ENCODE peak calls at places on chromosome 3, in six cellular contexts. One of them, this sample, is unnamed.

GRCh38 chr3:60953406-60953805 is 297.8 kb downstream of the FHIT start:
- DNase-seq in right cardiac atrium: no peak
- DNase-seq in A673: peak
- DNase-seq in cardiac muscle cell: no peak
- DNase-seq in IMR-90: no peak
- DNase-seq in left cardiac atrium: no peak
- DNase-seq in this sample: no peak

GRCh38 chr3:16290007-16290826 is 25.2 kb downstream of the OXNAD1 start:
- DNase-seq in A673: peak
- DNase-seq in right cardiac atrium: no peak
- DNase-seq in left cardiac atrium: peak
- DNase-seq in cardiac muscle cell: peak
- DNase-seq in IMR-90: peak
- DNase-seq in this sample: peak

GRCh38 chr3:187039723-187040414 is 99.4 kb downstream of the RPL39L start:
- DNase-seq in right cardiac atrium: no peak
- DNase-seq in cardiac muscle cell: no peak
- DNase-seq in IMR-90: no peak
- DNase-seq in left cardiac atrium: no peak
- DNase-seq in A673: no peak
- DNase-seq in this sample: no peak

GRCh38 chr3:28081533-28081947 is 159.9 kb upstream of the CMC1 start:
- DNase-seq in IMR-90: no peak
- DNase-seq in cardiac muscle cell: no peak
- DNase-seq in left cardiac atrium: no peak
- DNase-seq in A673: no peak
- DNase-seq in right cardiac atrium: no peak
- DNase-seq in this sample: no peak

GRCh38 chr3:156792945-156793344 is 33.2 kb upstream of the LEKR1 start:
- DNase-seq in cardiac muscle cell: no peak
- DNase-seq in A673: peak
- DNase-seq in IMR-90: no peak
- DNase-seq in right cardiac atrium: peak
- DNase-seq in left cardiac atrium: no peak
- DNase-seq in this sample: peak

GRCh38 chr3:175851541-175851940 is 992.4 kb downstream of the NAALADL2 start:
- DNase-seq in left cardiac atrium: no peak
- DNase-seq in cardiac muscle cell: no peak
- DNase-seq in A673: no peak
- DNase-seq in right cardiac atrium: no peak
- DNase-seq in IMR-90: no peak
- DNase-seq in this sample: no peak

GRCh38 chr3:115448856-115449255 is 174.5 kb upstream of the GAP43 start:
- DNase-seq in IMR-90: no peak
- DNase-seq in A673: no peak
- DNase-seq in left cardiac atrium: no peak
- DNase-seq in cardiac muscle cell: no peak
- DNase-seq in right cardiac atrium: no peak
- DNase-seq in this sample: no peak

GRCh38 chr3:5105050-5105449 is 17.0 kb upstream of the ARL8B start:
- DNase-seq in IMR-90: no peak
- DNase-seq in left cardiac atrium: no peak
- DNase-seq in right cardiac atrium: no peak
- DNase-seq in A673: no peak
- DNase-seq in cardiac muscle cell: no peak
- DNase-seq in this sample: no peak

GRCh38 chr3:196207833-196208607 is 3.2 kb downstream of the ZDHHC19 start:
- DNase-seq in cardiac muscle cell: peak
- DNase-seq in A673: peak
- DNase-seq in right cardiac atrium: peak
- DNase-seq in IMR-90: no peak
- DNase-seq in left cardiac atrium: peak
- DNase-seq in this sample: peak

GRCh38 chr3:187678869-187679268 is 8.7 kb upstream of the SST start:
- DNase-seq in right cardiac atrium: no peak
- DNase-seq in IMR-90: peak
- DNase-seq in cardiac muscle cell: peak
- DNase-seq in left cardiac atrium: peak
- DNase-seq in A673: peak
- DNase-seq in this sample: peak

GRCh38 chr3:70531063-70531657 is 218.7 kb upstream of the MDFIC2 start:
- DNase-seq in right cardiac atrium: no peak
- DNase-seq in cardiac muscle cell: peak
- DNase-seq in left cardiac atrium: no peak
- DNase-seq in A673: peak
- DNase-seq in IMR-90: peak
- DNase-seq in this sample: no peak

GRCh38 chr3:191139771-191140170 is 59.3 kb upstream of the OSTN start:
- DNase-seq in IMR-90: no peak
- DNase-seq in A673: peak
- DNase-seq in right cardiac atrium: no peak
- DNase-seq in cardiac muscle cell: no peak
- DNase-seq in left cardiac atrium: no peak
- DNase-seq in this sample: no peak

GRCh38 chr3:57006949-57007419 is 53.5 kb upstream of the SPATA12 start:
- DNase-seq in A673: no peak
- DNase-seq in left cardiac atrium: no peak
- DNase-seq in IMR-90: peak
- DNase-seq in cardiac muscle cell: peak
- DNase-seq in right cardiac atrium: no peak
- DNase-seq in this sample: no peak

GRCh38 chr3:156812521-156813335 is 13.4 kb upstream of the LEKR1 start:
- DNase-seq in cardiac muscle cell: no peak
- DNase-seq in A673: no peak
- DNase-seq in left cardiac atrium: no peak
- DNase-seq in right cardiac atrium: no peak
- DNase-seq in IMR-90: peak
- DNase-seq in this sample: no peak

GRCh38 chr3:51395493-51396213 is 4.6 kb downstream of the RBM15B start:
- DNase-seq in IMR-90: peak
- DNase-seq in right cardiac atrium: no peak
- DNase-seq in cardiac muscle cell: no peak
- DNase-seq in A673: no peak
- DNase-seq in left cardiac atrium: no peak
- DNase-seq in this sample: no peak

GRCh38 chr3:50620420-50620819 is 3.5 kb downstream of the MAPKAPK3 start:
- DNase-seq in cardiac muscle cell: no peak
- DNase-seq in A673: no peak
- DNase-seq in IMR-90: no peak
- DNase-seq in left cardiac atrium: no peak
- DNase-seq in right cardiac atrium: no peak
- DNase-seq in this sample: peak

GRCh38 chr3:7876741-7877297 is 624.8 kb upstream of the LMCD1 start:
- DNase-seq in left cardiac atrium: no peak
- DNase-seq in cardiac muscle cell: no peak
- DNase-seq in A673: peak
- DNase-seq in right cardiac atrium: no peak
- DNase-seq in IMR-90: no peak
- DNase-seq in this sample: peak

GRCh38 chr3:10411598-10412332 is 90.9 kb upstream of the SEC13 start:
- DNase-seq in cardiac muscle cell: no peak
- DNase-seq in IMR-90: no peak
- DNase-seq in A673: no peak
- DNase-seq in left cardiac atrium: no peak
- DNase-seq in right cardiac atrium: no peak
- DNase-seq in this sample: no peak

GRCh38 chr3:72441284-72441994 is 406.8 kb downstream of the SHQ1 start:
- DNase-seq in IMR-90: peak
- DNase-seq in A673: no peak
- DNase-seq in left cardiac atrium: no peak
- DNase-seq in right cardiac atrium: no peak
- DNase-seq in cardiac muscle cell: no peak
- DNase-seq in this sample: no peak

GRCh38 chr3:145807990-145808389 is 353.0 kb downstream of the PLOD2 start:
- DNase-seq in left cardiac atrium: peak
- DNase-seq in right cardiac atrium: peak
- DNase-seq in cardiac muscle cell: peak
- DNase-seq in A673: peak
- DNase-seq in IMR-90: peak
- DNase-seq in this sample: no peak

GRCh38 chr3:72137865-72138861 is 353.2 kb upstream of the PROK2 start:
- DNase-seq in left cardiac atrium: no peak
- DNase-seq in IMR-90: no peak
- DNase-seq in cardiac muscle cell: no peak
- DNase-seq in right cardiac atrium: peak
- DNase-seq in A673: no peak
- DNase-seq in this sample: no peak

GRCh38 chr3:126050050-126050392 is 33.9 kb downstream of the SLC41A3 start:
- DNase-seq in left cardiac atrium: no peak
- DNase-seq in IMR-90: no peak
- DNase-seq in right cardiac atrium: no peak
- DNase-seq in cardiac muscle cell: no peak
- DNase-seq in A673: no peak
- DNase-seq in this sample: no peak

GRCh38 chr3:108401836-108402235 is 105.5 kb downstream of the HHLA2 start:
- DNase-seq in A673: no peak
- DNase-seq in right cardiac atrium: no peak
- DNase-seq in left cardiac atrium: no peak
- DNase-seq in IMR-90: no peak
- DNase-seq in cardiac muscle cell: no peak
- DNase-seq in this sample: no peak

GRCh38 chr3:34260266-34260990 is 462.0 kb downstream of the PDCD6IP start:
- DNase-seq in IMR-90: peak
- DNase-seq in A673: peak
- DNase-seq in cardiac muscle cell: peak
- DNase-seq in right cardiac atrium: peak
- DNase-seq in left cardiac atrium: peak
- DNase-seq in this sample: peak

GRCh38 chr3:112814256-112814655 is 32.4 kb downstream of the CD200R1L start:
- DNase-seq in right cardiac atrium: no peak
- DNase-seq in IMR-90: peak
- DNase-seq in cardiac muscle cell: peak
- DNase-seq in left cardiac atrium: no peak
- DNase-seq in A673: peak
- DNase-seq in this sample: no peak

GRCh38 chr3:171327441-171328174 is 132.6 kb downstream of the TNIK start:
- DNase-seq in cardiac muscle cell: no peak
- DNase-seq in left cardiac atrium: no peak
- DNase-seq in right cardiac atrium: no peak
- DNase-seq in A673: no peak
- DNase-seq in IMR-90: no peak
- DNase-seq in this sample: peak

GRCh38 chr3:195760345-195760983 is 39.7 kb downstream of the MUC20 start:
- DNase-seq in A673: no peak
- DNase-seq in cardiac muscle cell: no peak
- DNase-seq in left cardiac atrium: no peak
- DNase-seq in right cardiac atrium: peak
- DNase-seq in IMR-90: no peak
- DNase-seq in this sample: no peak

GRCh38 chr3:119965692-119966091 is 128.6 kb downstream of the GSK3B start:
- DNase-seq in IMR-90: peak
- DNase-seq in left cardiac atrium: no peak
- DNase-seq in A673: no peak
- DNase-seq in cardiac muscle cell: no peak
- DNase-seq in right cardiac atrium: no peak
- DNase-seq in this sample: no peak

GRCh38 chr3:184260571-184261269 is 633 bp downstream of the CAMK2N2 start:
- DNase-seq in cardiac muscle cell: no peak
- DNase-seq in IMR-90: no peak
- DNase-seq in A673: no peak
- DNase-seq in left cardiac atrium: no peak
- DNase-seq in right cardiac atrium: no peak
- DNase-seq in this sample: no peak

GRCh38 chr3:23440416-23441294 is 237.5 kb downstream of the UBE2E2 start:
- DNase-seq in left cardiac atrium: no peak
- DNase-seq in IMR-90: no peak
- DNase-seq in A673: no peak
- DNase-seq in right cardiac atrium: no peak
- DNase-seq in cardiac muscle cell: no peak
- DNase-seq in this sample: peak

GRCh38 chr3:49701388-49702077 is 12.2 kb downstream of the RNF123 start:
- DNase-seq in cardiac muscle cell: peak
- DNase-seq in left cardiac atrium: no peak
- DNase-seq in IMR-90: no peak
- DNase-seq in right cardiac atrium: no peak
- DNase-seq in A673: no peak
- DNase-seq in this sample: no peak

GRCh38 chr3:160697628-160698382 is 20.8 kb downstream of the ARL14 start:
- DNase-seq in A673: peak
- DNase-seq in left cardiac atrium: no peak
- DNase-seq in cardiac muscle cell: no peak
- DNase-seq in right cardiac atrium: no peak
- DNase-seq in IMR-90: peak
- DNase-seq in this sample: no peak

GRCh38 chr3:97125902-97126499 is 311.6 kb downstream of the EPHA6 start:
- DNase-seq in A673: no peak
- DNase-seq in cardiac muscle cell: no peak
- DNase-seq in right cardiac atrium: no peak
- DNase-seq in IMR-90: no peak
- DNase-seq in left cardiac atrium: no peak
- DNase-seq in this sample: no peak

GRCh38 chr3:182052360-182052759 is 340.6 kb downstream of the SOX2 start:
- DNase-seq in right cardiac atrium: no peak
- DNase-seq in A673: no peak
- DNase-seq in left cardiac atrium: no peak
- DNase-seq in IMR-90: no peak
- DNase-seq in cardiac muscle cell: no peak
- DNase-seq in this sample: no peak

GRCh38 chr3:196947860-196948441 is 5.6 kb upstream of the NCBP2 start:
- DNase-seq in right cardiac atrium: no peak
- DNase-seq in cardiac muscle cell: no peak
- DNase-seq in A673: no peak
- DNase-seq in left cardiac atrium: no peak
- DNase-seq in IMR-90: no peak
- DNase-seq in this sample: no peak

GRCh38 chr3:135038191-135038590 is 243.1 kb downstream of the EPHB1 start:
- DNase-seq in right cardiac atrium: no peak
- DNase-seq in cardiac muscle cell: no peak
- DNase-seq in left cardiac atrium: no peak
- DNase-seq in IMR-90: no peak
- DNase-seq in A673: no peak
- DNase-seq in this sample: no peak

GRCh38 chr3:57029924-57030323 is 30.5 kb upstream of the SPATA12 start:
- DNase-seq in A673: no peak
- DNase-seq in left cardiac atrium: no peak
- DNase-seq in cardiac muscle cell: peak
- DNase-seq in IMR-90: no peak
- DNase-seq in right cardiac atrium: no peak
- DNase-seq in this sample: no peak

GRCh38 chr3:189808246-189809007 is 177.2 kb downstream of the TP63 start:
- DNase-seq in cardiac muscle cell: no peak
- DNase-seq in A673: no peak
- DNase-seq in IMR-90: no peak
- DNase-seq in left cardiac atrium: no peak
- DNase-seq in right cardiac atrium: peak
- DNase-seq in this sample: no peak